ENCODE peak calls at places on chromosomes 12 and 14, in four cellular contexts. Y is IMR-90, E is lower lobe of right lung, U is RWPE2. F is an unnamed sample.

GRCh38 chr12:94304566-94305061 is 155.1 kb downstream of the CEP83 start:
- DNase-seq in E (no peak), U (no peak), Y (peak; percentile 66), F (no peak)

GRCh38 chr14:75824328-75824727 is 157.5 kb downstream of the TGFB3 start:
- DNase-seq in E (no peak), Y (no peak), U (no peak), F (no peak)

GRCh38 chr12:53737951-53738833 is 10.9 kb upstream of the CALCOCO1 start:
- DNase-seq in Y (no peak), E (no peak), U (no peak), F (no peak)

GRCh38 chr12:57133013-57133569 is 4.8 kb downstream of the LRP1 start:
- DNase-seq in U (no peak), E (no peak), Y (peak; percentile 55), F (no peak)

GRCh38 chr12:13304924-13305323 is 108.4 kb downstream of the EMP1 start:
- DNase-seq in Y (no peak), E (no peak), U (no peak), F (no peak)

GRCh38 chr14:101844752-101845151 is 83.2 kb downstream of the PPP2R5C start:
- DNase-seq in Y (no peak), U (no peak), E (no peak), F (no peak)

GRCh38 chr12:124548854-124549378 is 18.5 kb downstream of the NCOR2 start:
- DNase-seq in U (no peak), Y (peak; percentile 87), E (peak; percentile 62), F (no peak)

GRCh38 chr12:113862570-113863454 is 103.3 kb downstream of the RBM19 start:
- DNase-seq in E (no peak), U (no peak), Y (peak; percentile 94), F (no peak)

GRCh38 chr12:52585951-52586350 is 12.3 kb upstream of the KRT74 start:
- DNase-seq in E (no peak), U (peak; percentile 8), Y (no peak), F (no peak)

GRCh38 chr12:98618952-98619351 is 25.5 kb downstream of the SLC25A3 start:
- DNase-seq in E (no peak), U (no peak), Y (peak; percentile 25), F (no peak)

GRCh38 chr12:55654506-55655224 is 18.0 kb downstream of the OR10P1 start:
- DNase-seq in Y (no peak), E (no peak), U (no peak), F (no peak)

GRCh38 chr14:36317650-36318049 is 2.8 kb downstream of the MBIP start:
- DNase-seq in U (no peak), Y (peak; percentile 11), E (no peak), F (no peak)

GRCh38 chr12:93991882-93992415 is 156.4 kb upstream of the PLXNC1 start:
- DNase-seq in U (no peak), E (no peak), Y (no peak), F (no peak)

GRCh38 chr12:59444932-59445331 is 150.9 kb upstream of the SLC16A7 start:
- DNase-seq in Y (peak; percentile 15), E (no peak), U (no peak), F (no peak)

GRCh38 chr14:75993567-75994041 is 8.0 kb downstream of the IFT43 start:
- DNase-seq in Y (no peak), U (no peak), E (no peak), F (no peak)

GRCh38 chr14:103134405-103134804 is 11.1 kb downstream of the TNFAIP2 start:
- DNase-seq in Y (no peak), U (no peak), E (no peak), F (no peak)

GRCh38 chr14:104794641-104795467 is 694 bp downstream of the AKT1 start:
- DNase-seq in E (peak; percentile 64), Y (peak; percentile 19), U (no peak), F (no peak)

GRCh38 chr12:50533971-50534370 is 29.2 kb downstream of the DIP2B start:
- DNase-seq in E (no peak), U (no peak), Y (no peak), F (no peak)

GRCh38 chr14:29528889-29529288 is 398.8 kb downstream of the PRKD1 start:
- DNase-seq in U (no peak), E (no peak), Y (no peak), F (no peak)

GRCh38 chr14:90778468-90779255 is 37.6 kb downstream of the TTC7B start:
- DNase-seq in U (peak; percentile 35), E (no peak), Y (no peak), F (no peak)

DNA sequence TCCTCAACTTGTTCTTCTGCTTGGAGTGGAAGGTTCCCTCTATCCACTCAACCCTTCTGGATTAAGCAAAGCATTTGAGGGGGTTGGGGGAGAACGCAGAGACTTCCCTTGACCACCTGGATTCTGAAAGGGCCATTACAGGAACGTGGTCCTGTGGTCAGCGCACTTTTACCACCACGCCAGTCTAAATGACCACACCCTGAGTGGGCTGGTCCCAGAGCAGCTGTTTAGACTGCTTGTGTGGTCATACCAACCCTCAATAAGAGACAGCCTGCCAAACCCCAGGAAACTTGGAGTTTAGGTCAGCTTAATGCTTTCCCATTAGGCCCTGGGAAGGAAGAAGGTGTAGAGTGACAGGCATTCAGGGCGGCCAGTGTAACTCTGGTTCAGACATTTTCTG is 165.5 kb upstream of the ATP2B1 start:
- DNase-seq in Y (peak; percentile 18), E (no peak), U (no peak), F (no peak)
- H3K4me3 ChIP-seq in Y (no peak overlapping the region), E (no peak overlapping the region), U (no peak overlapping the region), F (no peak overlapping the region)

DNA sequence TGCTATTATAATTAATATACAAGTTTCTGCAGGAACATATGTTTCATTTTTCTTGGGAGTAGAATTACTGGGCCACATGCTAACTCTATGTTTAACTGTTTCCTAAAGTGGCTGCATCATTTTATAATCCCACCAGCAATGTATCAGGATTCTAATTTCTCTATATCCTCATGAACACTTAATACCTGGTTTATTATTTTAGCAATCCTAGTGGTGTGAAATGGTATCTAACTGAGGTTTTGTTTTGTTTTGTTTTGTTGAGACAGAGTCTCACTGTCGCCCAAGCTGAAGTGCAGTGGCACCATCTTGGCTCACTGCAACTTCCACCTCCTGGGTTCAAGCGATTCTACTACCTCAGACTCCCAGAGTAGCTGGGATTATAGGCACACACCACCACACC is 6.5 kb downstream of the SPTLC2 start:
- DNase-seq in U (no peak), E (no peak), Y (no peak), F (no peak)
- TF ChIP-seq CTCF in U (no peak), E (no peak), Y (no peak), F (no peak)

GRCh38 chr12:68538722-68539614 is 71.7 kb upstream of the RAP1B start:
- DNase-seq in Y (peak; percentile 26), E (peak; percentile 66), U (no peak), F (no peak)

GRCh38 chr12:68536885-68537284 is 73.8 kb upstream of the RAP1B start:
- DNase-seq in U (no peak), Y (no peak), E (no peak), F (no peak)

GRCh38 chr12:68534108-68534507 is 76.6 kb upstream of the RAP1B start:
- DNase-seq in E (no peak), Y (no peak), U (no peak), F (no peak)

GRCh38 chr12:68537571-68537970 is 73.1 kb upstream of the RAP1B start:
- DNase-seq in U (no peak), Y (no peak), E (no peak), F (no peak)

GRCh38 chr12:68539615-68539952 is 71.1 kb upstream of the RAP1B start:
- DNase-seq in Y (no peak), U (no peak), E (no peak), F (no peak)
- H3K4me3 ChIP-seq in Y (no peak overlapping the region), U (no peak overlapping the region), E (peak overlapping the region; percentile 28), F (no peak overlapping the region)

DNA sequence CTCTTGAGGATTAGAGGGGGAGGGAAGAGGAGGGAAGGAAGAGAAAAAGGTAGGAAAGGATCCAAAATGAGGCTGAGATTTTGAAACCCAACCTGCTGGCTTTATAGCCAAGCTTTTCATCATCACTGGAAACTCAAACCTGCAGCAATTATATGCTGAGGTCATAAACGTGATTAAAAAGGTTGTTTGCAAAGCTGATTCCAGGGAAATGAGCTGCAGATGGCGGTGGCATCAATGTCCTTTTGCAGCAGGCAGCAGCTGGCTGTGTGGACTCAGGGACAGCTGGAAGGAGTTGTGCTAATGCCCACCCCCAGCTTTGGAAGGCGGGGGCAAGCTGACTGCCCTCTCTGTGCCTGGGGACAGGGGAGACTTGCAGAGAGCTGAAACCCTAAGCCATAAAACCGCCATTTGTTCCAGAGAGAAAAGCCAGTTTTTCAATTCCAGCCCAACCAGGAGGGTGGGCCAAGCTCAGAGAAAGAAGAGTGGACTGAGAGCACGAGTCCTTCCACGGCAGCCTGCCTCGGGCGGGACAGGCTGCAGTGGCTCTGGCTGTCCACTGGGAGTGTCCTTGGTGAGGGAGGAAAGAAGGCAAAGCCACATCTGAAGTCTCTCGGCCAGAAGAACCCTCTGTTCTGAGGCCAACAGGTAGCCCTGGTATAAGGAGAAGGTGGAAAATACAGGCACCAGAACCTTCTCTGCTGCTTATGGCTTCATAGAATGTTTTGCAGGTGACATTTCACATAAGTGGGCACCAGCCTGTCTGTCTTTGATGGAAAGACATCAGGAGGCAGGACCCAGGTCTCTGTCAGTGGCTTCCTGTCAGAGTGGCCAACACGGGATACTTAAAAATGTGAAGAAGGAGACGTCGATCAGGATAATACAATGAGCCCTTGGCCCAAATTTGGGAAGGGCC is 90.7 kb downstream of the SINHCAF start:
- DNase-seq in U (no peak), Y (peak; percentile 31), E (peak; percentile 44), F (no peak)
- TF ChIP-seq CTCF in U (no peak), Y (peak; percentile 44), E (peak; percentile 63), F (peak; percentile 44)

F was measured in GM12864.